ENCODE peak calls at places on chromosome 10, in four cellular contexts. E is psoas muscle, D is nephron progenitor cell, K is T-helper 17 cell. I is an unnamed sample.

GRCh38 chr10:58280982-58281752 is 12.2 kb downstream of the CISD1 start:
- DNase-seq in E (no peak), K (no peak), D (no peak), I (peak; percentile 33)

GRCh38 chr10:95626468-95626867 is 30.0 kb downstream of the ALDH18A1 start:
- DNase-seq in K (no peak), D (no peak), E (no peak), I (no peak)

GRCh38 chr10:116710021-116710420 is 32.3 kb downstream of the HSPA12A start:
- DNase-seq in D (no peak), K (no peak), E (no peak), I (no peak)

GRCh38 chr10:124802313-124802675 is 675 bp downstream of the ABRAXAS2 start:
- DNase-seq in D (no peak), E (no peak), K (no peak), I (no peak)

GRCh38 chr10:22712959-22713852 is 1.2 kb downstream of the PIP4K2A start:
- DNase-seq in E (peak; percentile 48), D (peak; percentile 50), K (peak; percentile 36), I (no peak)

GRCh38 chr10:96287392-96288105 is 16.2 kb upstream of the BLNK start:
- DNase-seq in D (no peak), K (no peak), E (no peak), I (no peak)

GRCh38 chr10:64206409-64206808 is 685.2 kb downstream of the REEP3 start:
- DNase-seq in D (no peak), K (no peak), E (no peak), I (no peak)

GRCh38 chr10:6046458-6047325 is 15.5 kb downstream of the IL2RA start:
- DNase-seq in E (no peak), K (no peak), D (no peak), I (no peak)

GRCh38 chr10:29266641-29267040 is 22.2 kb upstream of the LYZL1 start:
- DNase-seq in E (no peak), K (no peak), D (no peak), I (no peak)

GRCh38 chr10:133133471-133134231 is 26.4 kb upstream of the KNDC1 start:
- DNase-seq in D (no peak), E (peak; percentile 38), K (no peak), I (no peak)

GRCh38 chr10:31136951-31137885 is 105.6 kb upstream of the ZNF438 start:
- DNase-seq in K (no peak), E (no peak), D (no peak), I (no peak)

GRCh38 chr10:114441107-114441506 is 36.8 kb upstream of the AFAP1L2 start:
- DNase-seq in K (no peak), E (no peak), D (no peak), I (no peak)

GRCh38 chr10:90935581-90936292 is 14.8 kb upstream of the ANKRD1 start:
- DNase-seq in E (no peak), D (no peak), K (no peak), I (no peak)

GRCh38 chr10:131749767-131750142 is 151.1 kb upstream of the PPP2R2D start:
- DNase-seq in D (no peak), K (no peak), E (peak; percentile 25), I (no peak)

GRCh38 chr10:30755474-30755873 is 125.9 kb upstream of the LYZL2 start:
- DNase-seq in E (no peak), K (no peak), D (no peak), I (no peak)

GRCh38 chr10:103470755-103471653 is 8.0 kb downstream of the CALHM3 start:
- DNase-seq in K (peak; percentile 40), E (peak; percentile 72), D (no peak), I (no peak)

GRCh38 chr10:33295851-33296250 is 38.6 kb downstream of the NRP1 start:
- DNase-seq in E (no peak), K (no peak), D (no peak), I (no peak)

GRCh38 chr10:75658036-75658435 is 226.6 kb downstream of the LRMDA start:
- DNase-seq in D (no peak), K (no peak), E (no peak), I (no peak)

GRCh38 chr10:24483701-24484100 is 240.0 kb downstream of the ARHGAP21 start:
- DNase-seq in D (no peak), E (no peak), K (no peak), I (peak; percentile 14)

GRCh38 chr10:132667613-132668394 is 118.1 kb downstream of the NKX6-2 start:
- DNase-seq in E (peak; percentile 19), D (no peak), K (no peak), I (no peak)

GRCh38 chr10:71088054-71088453 is 124.3 kb upstream of the UNC5B start:
- DNase-seq in K (no peak), E (no peak), D (no peak), I (no peak)

GRCh38 chr10:112535432-112536038 is 88.5 kb downstream of the VTI1A start:
- DNase-seq in D (no peak), K (no peak), E (no peak), I (no peak)

GRCh38 chr10:77163670-77164348 is 473.8 kb downstream of the KCNMA1 start:
- DNase-seq in D (peak; percentile 28), E (peak; percentile 71), K (no peak), I (peak; percentile 79)

GRCh38 chr10:62613429-62613828 is 191.1 kb upstream of the ADO start:
- DNase-seq in K (no peak), D (no peak), E (no peak), I (no peak)

GRCh38 chr10:77041636-77042258 is 595.9 kb downstream of the KCNMA1 start:
- DNase-seq in E (no peak), D (no peak), K (no peak), I (no peak)

GRCh38 chr10:60281792-60282353 is 107.8 kb downstream of the ANK3 start:
- DNase-seq in E (no peak), D (no peak), K (no peak), I (no peak)

GRCh38 chr10:35735412-35735811 is 93.3 kb upstream of the FZD8 start:
- DNase-seq in D (no peak), E (no peak), K (no peak), I (no peak)